ENCODE peak calls at places on chromosomes 3 and 15, in seven cellular contexts. H, D, I, W, C, O and M are unnamed samples.

GRCh38 chr15:88177451-88177850 is 79.1 kb downstream of the NTRK3 start:
- DNase-seq in H (no peak), D (peak), I (no peak), C (no peak), W (no peak), O (no peak), M (no peak)

GRCh38 chr15:61639491-61639890 is 410.4 kb upstream of the RORA start:
- DNase-seq in I (no peak), C (no peak), O (no peak), W (no peak), H (no peak), D (no peak), M (peak)

GRCh38 chr3:76645724-76646123 is 394.2 kb upstream of the ROBO2 start:
- DNase-seq in D (no peak), C (no peak), W (no peak), I (no peak), O (no peak), H (no peak), M (no peak)

GRCh38 chr15:70376929-70377691 is 279.4 kb upstream of the TLE3 start:
- DNase-seq in O (peak), D (peak), W (peak), C (peak), H (no peak), I (peak), M (peak)

GRCh38 chr3:23162939-23163338 is 40.2 kb upstream of the UBE2E2 start:
- DNase-seq in O (no peak), C (no peak), I (no peak), D (no peak), W (peak), H (no peak), M (no peak)

GRCh38 chr15:72050700-72051099 is 67.2 kb downstream of the MYO9A start:
- DNase-seq in D (peak), W (no peak), C (no peak), I (no peak), O (no peak), H (no peak), M (no peak)

GRCh38 chr3:178709047-178709446 is 172.8 kb downstream of the KCNMB2 start:
- DNase-seq in C (no peak), O (no peak), W (peak), D (no peak), I (no peak), H (no peak), M (peak)

GRCh38 chr3:47961815-47962606 is 54.2 kb downstream of the MAP4 start:
- DNase-seq in O (peak), D (peak), H (no peak), W (peak), C (no peak), I (no peak), M (no peak)

GRCh38 chr3:112779558-112780480 is 66.8 kb downstream of the CD200R1L start:
- DNase-seq in C (no peak), O (no peak), H (no peak), W (no peak), D (no peak), I (no peak), M (no peak)

GRCh38 chr3:47057212-47057671 is 77.8 kb downstream of the NBEAL2 start:
- DNase-seq in H (no peak), D (peak), C (no peak), I (no peak), O (no peak), W (no peak), M (no peak)

GRCh38 chr3:38653685-38654537 is 4.4 kb upstream of the SCN5A start:
- DNase-seq in D (no peak), I (no peak), C (no peak), W (peak), O (no peak), H (no peak), M (no peak)

GRCh38 chr3:65557915-65558564 is 480.7 kb downstream of the MAGI1 start:
- DNase-seq in D (no peak), H (no peak), W (no peak), I (no peak), C (no peak), O (no peak), M (no peak)

GRCh38 chr15:100696452-100696851 is 94.1 kb downstream of the ASB7 start:
- DNase-seq in C (no peak), O (no peak), I (no peak), W (no peak), H (no peak), D (peak), M (peak)

GRCh38 chr15:90883971-90884718 is at the start of gene FES:
- DNase-seq in C (peak), D (no peak), H (peak), I (peak), W (peak), O (peak), M (peak)

GRCh38 chr3:15356186-15356585 is 23.8 kb upstream of the SH3BP5 start:
- DNase-seq in C (no peak), D (peak), H (no peak), W (peak), O (no peak), I (no peak), M (no peak)

GRCh38 chr3:152026033-152026556 is 152.7 kb downstream of the SUCNR1 start:
- DNase-seq in I (no peak), O (no peak), D (peak), C (no peak), W (peak), H (no peak), M (no peak)

GRCh38 chr3:124360626-124361025 is 368.7 kb upstream of the ROPN1 start:
- DNase-seq in D (peak), I (no peak), W (no peak), H (no peak), O (no peak), C (no peak), M (peak)

GRCh38 chr15:47570044-47570443 is 147.3 kb upstream of the SEMA6D start:
- DNase-seq in C (no peak), O (no peak), I (no peak), H (no peak), W (no peak), D (no peak), M (no peak)

GRCh38 chr3:149965278-149965677 is 5.4 kb downstream of the PFN2 start:
- DNase-seq in H (no peak), O (no peak), C (no peak), D (no peak), I (no peak), W (no peak), M (no peak)

GRCh38 chr15:71669688-71670087 is 140.7 kb upstream of the NR2E3 start:
- DNase-seq in I (no peak), O (no peak), W (no peak), C (no peak), D (no peak), H (no peak), M (no peak)

GRCh38 chr3:124609402-124609801 is 120.8 kb upstream of the UMPS start:
- DNase-seq in I (no peak), O (peak), C (no peak), W (peak), H (no peak), D (no peak), M (no peak)

GRCh38 chr3:57731311-57731710 is 24.8 kb upstream of the SLMAP start:
- DNase-seq in C (no peak), H (no peak), O (no peak), D (peak), I (no peak), W (no peak), M (no peak)

GRCh38 chr3:71513081-71513480 is 70.4 kb downstream of the FOXP1 start:
- DNase-seq in I (no peak), W (no peak), O (no peak), C (no peak), D (no peak), H (no peak), M (no peak)

GRCh38 chr3:22045882-22046281 is 294.9 kb upstream of the ZNF385D start:
- DNase-seq in C (no peak), O (no peak), I (no peak), D (no peak), H (no peak), W (no peak), M (no peak)

GRCh38 chr3:186151077-186151971 is 42.4 kb upstream of the ETV5 start:
- DNase-seq in D (no peak), H (no peak), I (no peak), O (no peak), W (no peak), C (no peak), M (no peak)

GRCh38 chr15:36301931-36302330 is 277.5 kb upstream of the CDIN1 start:
- DNase-seq in I (no peak), C (no peak), D (no peak), H (no peak), W (no peak), O (no peak), M (no peak)

DNA sequence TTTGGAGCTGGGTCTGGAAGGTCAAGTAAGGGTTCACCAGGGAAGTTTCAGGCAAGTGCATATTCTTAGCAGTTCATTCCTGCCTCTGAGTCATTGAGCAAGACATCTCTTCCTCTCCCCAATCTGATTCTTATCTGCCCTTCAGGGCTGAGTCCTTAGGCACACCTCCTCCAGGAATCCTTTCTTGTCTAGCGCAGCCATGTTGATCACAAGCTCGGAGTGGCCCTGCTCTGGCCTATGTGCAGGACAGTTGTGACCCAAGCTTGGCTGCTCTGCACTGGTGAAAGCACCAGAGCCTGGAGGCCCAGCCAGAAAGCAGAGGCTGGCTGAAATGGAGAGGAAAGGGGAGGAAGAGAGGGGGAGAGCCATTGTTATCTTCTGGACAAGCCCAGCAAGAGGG is 30.9 kb upstream of the MRPS22 start:
- DNase-seq in H (no peak), D (peak), O (no peak), I (no peak), W (peak), C (no peak), M (peak)
- H3K4me3 ChIP-seq in H (no peak), D (no peak), O (no peak), I (no peak), W (no peak), C (no peak), M (no peak)

GRCh38 chr15:74228723-74229081 is 7.4 kb upstream of the CCDC33 start:
- DNase-seq in C (no peak), H (no peak), W (peak), O (no peak), I (peak), D (peak), M (peak)

GRCh38 chr15:74226761-74227540 is 9.2 kb upstream of the CCDC33 start:
- DNase-seq in H (no peak), C (no peak), O (no peak), D (no peak), W (no peak), I (no peak), M (no peak)

GRCh38 chr15:74225928-74226327 is 10.2 kb upstream of the CCDC33 start:
- DNase-seq in I (no peak), O (no peak), W (no peak), D (no peak), C (no peak), H (no peak), M (no peak)

GRCh38 chr15:74229686-74230085 is 6.4 kb upstream of the CCDC33 start:
- DNase-seq in I (no peak), H (no peak), O (no peak), W (no peak), C (no peak), D (no peak), M (no peak)

DNA sequence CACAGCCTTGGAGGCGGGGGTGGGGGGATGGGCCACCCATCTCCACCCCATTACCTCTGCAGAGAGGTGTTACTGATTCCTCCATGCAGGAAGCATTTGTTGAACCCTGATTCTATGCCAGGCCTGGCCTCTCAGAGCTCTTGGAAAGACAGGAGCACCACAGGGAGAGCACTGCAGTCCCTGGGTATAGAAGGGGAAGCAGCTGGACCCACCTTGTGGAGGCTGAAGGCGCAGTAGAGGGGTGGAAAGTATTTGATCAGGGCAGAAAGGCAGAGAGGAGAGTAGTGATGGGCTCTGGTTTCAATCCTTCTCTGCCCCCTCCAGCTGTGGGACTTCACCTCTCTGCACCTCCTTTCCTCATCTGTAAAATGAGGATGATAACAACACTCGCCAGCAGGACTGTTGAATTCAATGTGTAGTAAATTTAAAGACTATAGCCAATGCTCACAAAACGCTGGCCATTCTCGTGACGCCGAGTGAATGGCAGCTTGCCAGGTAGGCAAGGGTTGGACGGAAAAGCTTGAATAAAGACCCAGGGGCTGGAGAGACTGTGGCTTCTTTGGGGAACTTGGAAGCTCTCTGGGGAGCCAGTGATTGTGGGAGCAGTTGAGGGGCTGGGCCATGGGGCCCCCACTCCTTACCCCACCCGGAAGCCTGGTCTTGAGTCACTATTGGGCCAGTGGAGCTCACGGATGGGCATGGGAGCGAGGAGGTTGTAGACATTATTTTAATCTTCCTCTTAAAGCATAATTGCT is 8.0 kb upstream of the CCDC33 start:
- DNase-seq in I (peak), W (no peak), D (no peak), H (no peak), C (peak), O (no peak), M (no peak)
- TF ChIP-seq CTCF in I (no peak), W (no peak), D (no peak), H (no peak), C (no peak), O (no peak), M (no peak)

GRCh38 chr3:89114841-89115223 is 7.4 kb downstream of the EPHA3 start:
- DNase-seq in D (no peak), W (no peak), C (no peak), I (no peak), O (no peak), H (no peak), M (no peak)
- H3K4me3 ChIP-seq in D (peak), W (no peak), C (peak), I (peak), O (no peak), H (no peak), M (peak)

GRCh38 chr3:11568503-11569155 is 75.1 kb downstream of the VGLL4 start:
- DNase-seq in D (peak), O (peak), H (no peak), W (peak), I (peak), C (no peak), M (peak)

GRCh38 chr3:11566478-11566877 is 77.2 kb downstream of the VGLL4 start:
- DNase-seq in W (no peak), D (no peak), I (no peak), H (no peak), O (no peak), C (no peak), M (no peak)

GRCh38 chr3:11569156-11569741 is 74.5 kb downstream of the VGLL4 start:
- DNase-seq in H (no peak), W (no peak), D (no peak), O (no peak), C (no peak), I (no peak), M (no peak)

GRCh38 chr3:11566916-11567315 is 76.8 kb downstream of the VGLL4 start:
- DNase-seq in W (no peak), D (no peak), H (no peak), C (no peak), I (no peak), O (no peak), M (no peak)

GRCh38 chr3:11567516-11568467 is 75.9 kb downstream of the VGLL4 start:
- DNase-seq in D (peak), C (no peak), I (no peak), W (no peak), O (peak), H (no peak), M (peak)
- TF ChIP-seq CTCF in D (no peak), C (no peak), I (no peak), W (no peak), O (no peak), H (no peak), M (no peak)